ENCODE peak calls at places on chromosomes 4 and X, in four cellular contexts. F is T-helper 1 cell, R is heart left ventricle, O is RPMI7951. K is an unnamed sample.

GRCh38 chr4:146095091-146095690 is 80.3 kb upstream of the LSM6 start:
- DNase-seq in F (no peak), O (peak; percentile 46), R (no peak), K (peak; percentile 20)

GRCh38 chr4:158810487-158811215 is 41.8 kb downstream of the FNIP2 start:
- DNase-seq in F (no peak), R (peak; percentile 61), O (peak; percentile 83), K (no peak)

GRCh38 chrX:93319604-93320003 is 353.8 kb downstream of the NAP1L3 start:
- DNase-seq in F (no peak), R (no peak), O (no peak), K (no peak)

GRCh38 chr4:176309772-176310171 is 10.0 kb upstream of the SPCS3 start:
- DNase-seq in O (no peak), R (no peak), F (no peak), K (no peak)

GRCh38 chrX:48569958-48570357 is 4.3 kb upstream of the RBM3 start:
- DNase-seq in R (no peak), F (no peak), O (peak; percentile 57), K (no peak)

GRCh38 chr4:23945521-23946017 is 55.7 kb upstream of the PPARGC1A start:
- DNase-seq in F (no peak), O (peak; percentile 87), R (no peak), K (peak; percentile 60)

GRCh38 chr4:10106421-10107039 is 10.1 kb downstream of the WDR1 start:
- DNase-seq in F (peak; percentile 42), R (peak; percentile 62), O (peak; percentile 98), K (peak; percentile 97)

GRCh38 chr4:107845721-107846120 is 21.0 kb downstream of the SGMS2 start:
- DNase-seq in F (no peak), O (no peak), R (no peak), K (no peak)

GRCh38 chr4:7799306-7799705 is 140.4 kb downstream of the AFAP1 start:
- DNase-seq in F (no peak), R (no peak), O (no peak), K (no peak)

GRCh38 chr4:16329132-16329796 is 103.0 kb upstream of the TAPT1 start:
- DNase-seq in O (no peak), R (no peak), F (no peak), K (no peak)

GRCh38 chr4:80963051-80963450 is 67.5 kb upstream of the BMP3 start:
- DNase-seq in F (no peak), O (no peak), R (no peak), K (no peak)

GRCh38 chr4:105164548-105164947 is 17.9 kb downstream of the TET2 start:
- DNase-seq in F (no peak), O (no peak), R (no peak), K (no peak)

GRCh38 chr4:98546910-98547544 is 111.4 kb downstream of the TSPAN5 start:
- DNase-seq in O (no peak), R (no peak), F (no peak), K (no peak)

GRCh38 chr4:68831642-68832041 is 15.8 kb downstream of the UGT2B10 start:
- DNase-seq in F (no peak), R (no peak), O (no peak), K (no peak)

GRCh38 chr4:160038560-160038959 is 935.7 kb downstream of the RAPGEF2 start:
- DNase-seq in O (no peak), F (no peak), R (no peak), K (no peak)

GRCh38 chrX:45755719-45756118 is 555.0 kb upstream of the DIPK2B start:
- DNase-seq in F (no peak), R (no peak), O (no peak), K (no peak)

GRCh38 chr4:36485885-36486284 is 204.5 kb downstream of the DTHD1 start:
- DNase-seq in F (no peak), R (no peak), O (no peak), K (no peak)

GRCh38 chr4:54879576-54879975 is 221.8 kb downstream of the KIT start:
- DNase-seq in R (no peak), F (no peak), O (peak; percentile 17), K (peak; percentile 33)

GRCh38 chr4:84024405-84024804 is 474.7 kb downstream of the NKX6-1 start:
- DNase-seq in R (no peak), O (no peak), F (no peak), K (no peak)

GRCh38 chr4:38078590-38079381 is 118.6 kb downstream of the PTTG2 start:
- DNase-seq in F (no peak), R (no peak), O (peak; percentile 60), K (no peak)

GRCh38 chrX:47637546-47638195 is 7.9 kb upstream of the CFP start:
- DNase-seq in F (no peak), O (no peak), R (peak; percentile 33), K (no peak)

GRCh38 chr4:152850377-152850776 is 70.6 kb downstream of the ARFIP1 start:
- DNase-seq in F (no peak), O (peak; percentile 14), R (peak; percentile 37), K (no peak)

GRCh38 chrX:35244796-35245508 is 302.4 kb downstream of the FAM47B start:
- DNase-seq in F (no peak), O (no peak), R (no peak), K (no peak)

GRCh38 chr4:112704991-112705845 is 68.3 kb downstream of the LARP7 start:
- DNase-seq in F (no peak), R (peak; percentile 52), O (peak; percentile 62), K (peak; percentile 24)

GRCh38 chrX:150548684-150549083 is 19.7 kb upstream of the MTM1 start:
- DNase-seq in O (peak; percentile 65), R (no peak), F (no peak), K (no peak)

GRCh38 chr4:123398803-123399637 is 2.4 kb downstream of the SPRY1 start:
- DNase-seq in O (peak; percentile 65), F (peak; percentile 28), R (peak; percentile 66), K (peak; percentile 69)

GRCh38 chrX:98065151-98065550 is 1181.4 kb downstream of the RPA4 start:
- DNase-seq in O (no peak), F (no peak), R (no peak), K (no peak)

GRCh38 chr4:5366421-5366820 is 315.1 kb downstream of the STK32B start:
- DNase-seq in O (peak; percentile 91), R (no peak), F (no peak), K (no peak)

K was measured in foreskin melanocyte.